ENCODE peak calls at places on chromosomes 16 and 17, in ten cellular contexts. One of them, this sample, is unnamed. For H3K36me3, the result is how much of the 10 kb centered on the place peaks cover.

GRCh38 chr17:59356543-59357218 is 25.2 kb downstream of the YPEL2 start:
- DNase-seq in SK-N-MC: no peak
- DNase-seq in CD4-positive, alpha-beta memory T cell: no peak
- DNase-seq in uterus: no peak
- DNase-seq in adrenal gland: no peak
- DNase-seq in Panc1: no peak
- DNase-seq in IMR-90: peak
- DNase-seq in esophagus squamous epithelium: no peak
- DNase-seq in sigmoid colon: no peak
- DNase-seq in Peyer's patch: no peak
- DNase-seq in this sample: no peak

GRCh38 chr16:89141884-89142267 is 29.7 kb upstream of the CDH15 start:
- DNase-seq in IMR-90: no peak
- DNase-seq in adrenal gland: no peak
- DNase-seq in uterus: no peak
- DNase-seq in Peyer's patch: no peak
- DNase-seq in CD4-positive, alpha-beta memory T cell: no peak
- DNase-seq in Panc1: no peak
- DNase-seq in esophagus squamous epithelium: no peak
- DNase-seq in SK-N-MC: no peak
- DNase-seq in sigmoid colon: no peak
- DNase-seq in this sample: no peak

GRCh38 chr16:75555213-75555706 is 792 bp downstream of the TMEM231 start:
- DNase-seq in SK-N-MC: no peak
- DNase-seq in sigmoid colon: peak
- DNase-seq in CD4-positive, alpha-beta memory T cell: no peak
- DNase-seq in esophagus squamous epithelium: no peak
- DNase-seq in Panc1: peak
- DNase-seq in adrenal gland: peak
- DNase-seq in IMR-90: peak
- DNase-seq in uterus: peak
- DNase-seq in Peyer's patch: peak
- DNase-seq in this sample: peak

GRCh38 chr17:27384261-27384701 is 72.0 kb upstream of the KSR1 start:
- DNase-seq in uterus: peak
- DNase-seq in CD4-positive, alpha-beta memory T cell: no peak
- DNase-seq in Peyer's patch: no peak
- DNase-seq in IMR-90: peak
- DNase-seq in sigmoid colon: peak
- DNase-seq in esophagus squamous epithelium: no peak
- DNase-seq in SK-N-MC: no peak
- DNase-seq in Panc1: peak
- DNase-seq in adrenal gland: peak
- DNase-seq in this sample: peak

GRCh38 chr17:17141860-17142552 is 64.1 kb downstream of the PLD6 start:
- DNase-seq in IMR-90: peak
- DNase-seq in sigmoid colon: peak
- DNase-seq in SK-N-MC: no peak
- DNase-seq in uterus: peak
- DNase-seq in esophagus squamous epithelium: no peak
- DNase-seq in Peyer's patch: no peak
- DNase-seq in CD4-positive, alpha-beta memory T cell: peak
- DNase-seq in Panc1: no peak
- DNase-seq in adrenal gland: peak
- DNase-seq in this sample: no peak

GRCh38 chr16:8961811-8962390 is 1.8 kb downstream of the USP7 start:
- DNase-seq in Peyer's patch: no peak
- DNase-seq in CD4-positive, alpha-beta memory T cell: no peak
- DNase-seq in Panc1: no peak
- DNase-seq in IMR-90: no peak
- DNase-seq in sigmoid colon: no peak
- DNase-seq in uterus: no peak
- DNase-seq in SK-N-MC: no peak
- DNase-seq in esophagus squamous epithelium: no peak
- DNase-seq in adrenal gland: no peak
- DNase-seq in this sample: no peak

GRCh38 chr16:84234656-84235285 is 5.0 kb downstream of the KCNG4 start:
- DNase-seq in sigmoid colon: no peak
- DNase-seq in CD4-positive, alpha-beta memory T cell: no peak
- DNase-seq in Peyer's patch: no peak
- DNase-seq in SK-N-MC: no peak
- DNase-seq in Panc1: no peak
- DNase-seq in uterus: peak
- DNase-seq in esophagus squamous epithelium: no peak
- DNase-seq in IMR-90: no peak
- DNase-seq in adrenal gland: peak
- DNase-seq in this sample: no peak

GRCh38 chr17:35449371-35449931 is 885 bp upstream of the SLFN13 start:
- DNase-seq in IMR-90: no peak
- DNase-seq in Panc1: no peak
- DNase-seq in SK-N-MC: no peak
- DNase-seq in uterus: peak
- DNase-seq in sigmoid colon: peak
- DNase-seq in esophagus squamous epithelium: no peak
- DNase-seq in CD4-positive, alpha-beta memory T cell: no peak
- DNase-seq in Peyer's patch: peak
- DNase-seq in adrenal gland: peak
- DNase-seq in this sample: no peak

GRCh38 chr17:67441052-67441738 is 64.1 kb downstream of the PITPNC1 start:
- DNase-seq in esophagus squamous epithelium: no peak
- DNase-seq in adrenal gland: peak
- DNase-seq in SK-N-MC: no peak
- DNase-seq in uterus: no peak
- DNase-seq in Panc1: no peak
- DNase-seq in CD4-positive, alpha-beta memory T cell: peak
- DNase-seq in IMR-90: peak
- DNase-seq in Peyer's patch: peak
- DNase-seq in sigmoid colon: no peak
- DNase-seq in this sample: no peak

GRCh38 chr16:87602005-87602790 is at the start of gene JPH3:
- DNase-seq in sigmoid colon: no peak
- DNase-seq in Peyer's patch: no peak
- DNase-seq in CD4-positive, alpha-beta memory T cell: no peak
- DNase-seq in IMR-90: no peak
- DNase-seq in adrenal gland: no peak
- DNase-seq in esophagus squamous epithelium: no peak
- DNase-seq in uterus: no peak
- DNase-seq in SK-N-MC: no peak
- DNase-seq in Panc1: no peak
- DNase-seq in this sample: no peak

GRCh38 chr16:88368994-88369393 is 13.8 kb upstream of the ZNF469 start:
- DNase-seq in uterus: no peak
- DNase-seq in SK-N-MC: no peak
- DNase-seq in adrenal gland: no peak
- DNase-seq in Peyer's patch: no peak
- DNase-seq in CD4-positive, alpha-beta memory T cell: no peak
- DNase-seq in esophagus squamous epithelium: no peak
- DNase-seq in Panc1: no peak
- DNase-seq in IMR-90: no peak
- DNase-seq in sigmoid colon: no peak
- DNase-seq in this sample: no peak

GRCh38 chr16:89489731-89490385 is 503 bp downstream of the ANKRD11 start:
- DNase-seq in adrenal gland: no peak
- DNase-seq in Peyer's patch: no peak
- DNase-seq in sigmoid colon: no peak
- DNase-seq in esophagus squamous epithelium: no peak
- DNase-seq in uterus: peak
- DNase-seq in CD4-positive, alpha-beta memory T cell: peak
- DNase-seq in SK-N-MC: no peak
- DNase-seq in IMR-90: no peak
- DNase-seq in Panc1: no peak
- DNase-seq in this sample: no peak

GRCh38 chr16:29809850-29810698 is 1.9 kb upstream of the PRRT2 start:
- DNase-seq in SK-N-MC: no peak
- DNase-seq in uterus: peak
- DNase-seq in IMR-90: no peak
- DNase-seq in esophagus squamous epithelium: no peak
- DNase-seq in Peyer's patch: no peak
- DNase-seq in sigmoid colon: no peak
- DNase-seq in Panc1: no peak
- DNase-seq in adrenal gland: peak
- DNase-seq in CD4-positive, alpha-beta memory T cell: peak
- DNase-seq in this sample: no peak

GRCh38 chr16:82881517-82881916 is 254.7 kb downstream of the CDH13 start:
- DNase-seq in SK-N-MC: no peak
- DNase-seq in Peyer's patch: no peak
- DNase-seq in Panc1: no peak
- DNase-seq in IMR-90: no peak
- DNase-seq in adrenal gland: no peak
- DNase-seq in uterus: no peak
- DNase-seq in CD4-positive, alpha-beta memory T cell: no peak
- DNase-seq in sigmoid colon: no peak
- DNase-seq in esophagus squamous epithelium: no peak
- DNase-seq in this sample: no peak

GRCh38 chr17:43907425-43907981 is at the start of gene MPP2:
- DNase-seq in IMR-90: peak
- DNase-seq in sigmoid colon: peak
- DNase-seq in adrenal gland: peak
- DNase-seq in esophagus squamous epithelium: no peak
- DNase-seq in Peyer's patch: peak
- DNase-seq in CD4-positive, alpha-beta memory T cell: peak
- DNase-seq in uterus: peak
- DNase-seq in SK-N-MC: no peak
- DNase-seq in Panc1: no peak
- DNase-seq in this sample: no peak
- H3K4me3 ChIP-seq in IMR-90: peak
- H3K4me3 ChIP-seq in sigmoid colon: peak
- H3K4me3 ChIP-seq in adrenal gland: peak
- H3K4me3 ChIP-seq in esophagus squamous epithelium: peak
- H3K4me3 ChIP-seq in Peyer's patch: peak
- H3K4me3 ChIP-seq in CD4-positive, alpha-beta memory T cell: peak
- H3K4me3 ChIP-seq in uterus: peak
- H3K4me3 ChIP-seq in SK-N-MC: peak
- H3K4me3 ChIP-seq in Panc1: peak
- H3K4me3 ChIP-seq in this sample: peak

GRCh38 chr16:23575834-23576233 is 18.3 kb downstream of the UBFD1 start:
- DNase-seq in Peyer's patch: no peak
- DNase-seq in adrenal gland: no peak
- DNase-seq in SK-N-MC: no peak
- DNase-seq in Panc1: no peak
- DNase-seq in IMR-90: peak
- DNase-seq in uterus: no peak
- DNase-seq in esophagus squamous epithelium: no peak
- DNase-seq in sigmoid colon: no peak
- DNase-seq in CD4-positive, alpha-beta memory T cell: no peak
- DNase-seq in this sample: no peak
- H3K36me3 ChIP-seq in Peyer's patch: half or more
- H3K36me3 ChIP-seq in adrenal gland: under half
- H3K36me3 ChIP-seq in SK-N-MC: half or more
- H3K36me3 ChIP-seq in Panc1: under half
- H3K36me3 ChIP-seq in IMR-90: half or more
- H3K36me3 ChIP-seq in uterus: under half
- H3K36me3 ChIP-seq in esophagus squamous epithelium: under half
- H3K36me3 ChIP-seq in sigmoid colon: half or more
- H3K36me3 ChIP-seq in CD4-positive, alpha-beta memory T cell: half or more
- H3K36me3 ChIP-seq in this sample: under half

DNA sequence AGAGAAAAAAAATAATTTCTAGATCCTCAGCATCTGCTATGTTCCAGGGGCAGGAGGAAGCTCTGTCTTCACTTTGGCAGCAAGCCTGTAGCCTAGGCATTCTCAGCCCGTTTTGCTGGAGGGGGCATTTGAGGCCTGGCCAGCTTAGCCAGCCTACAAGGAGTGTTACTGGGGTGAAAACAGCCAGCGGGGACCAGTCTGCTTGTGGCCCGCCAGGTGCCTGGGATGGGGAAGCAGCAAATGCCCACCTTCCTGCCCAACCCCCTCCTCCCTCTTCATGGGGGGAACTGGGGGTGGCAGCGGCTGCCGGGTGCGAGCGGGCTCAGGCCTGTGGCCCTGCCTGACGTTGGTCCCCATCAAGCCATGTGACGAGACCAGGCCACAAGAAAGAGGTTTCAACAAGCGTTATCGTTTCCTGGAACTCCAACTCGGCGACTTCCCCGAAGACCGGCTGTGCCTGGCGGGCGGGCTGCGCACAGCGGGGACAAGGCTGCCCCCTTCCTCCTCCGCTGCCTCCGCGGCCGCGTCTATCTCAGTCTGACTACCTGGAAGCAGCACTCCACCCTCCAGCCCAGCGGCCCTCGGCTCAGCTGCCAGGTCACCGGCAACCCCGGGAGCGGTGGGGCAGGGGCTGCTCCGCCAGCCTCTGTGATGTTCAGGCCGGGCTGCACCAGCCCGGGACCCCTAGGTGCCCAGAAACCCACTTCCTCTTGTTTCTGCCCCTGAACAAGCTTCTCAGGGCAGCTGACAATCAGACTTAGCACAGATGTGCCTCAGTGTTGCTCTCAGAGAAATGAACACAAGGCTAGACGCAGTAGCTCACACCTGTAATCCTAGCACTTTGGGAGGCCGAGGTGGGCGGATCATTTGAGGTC is 22.9 kb downstream of the SOCS1 start:
- DNase-seq in CD4-positive, alpha-beta memory T cell: peak
- DNase-seq in Peyer's patch: peak
- DNase-seq in esophagus squamous epithelium: no peak
- DNase-seq in Panc1: no peak
- DNase-seq in sigmoid colon: no peak
- DNase-seq in SK-N-MC: no peak
- DNase-seq in adrenal gland: peak
- DNase-seq in uterus: no peak
- DNase-seq in IMR-90: no peak
- DNase-seq in this sample: no peak
- H3K4me3 ChIP-seq in CD4-positive, alpha-beta memory T cell: peak
- H3K4me3 ChIP-seq in Peyer's patch: peak
- H3K4me3 ChIP-seq in esophagus squamous epithelium: peak
- H3K4me3 ChIP-seq in Panc1: no peak
- H3K4me3 ChIP-seq in sigmoid colon: no peak
- H3K4me3 ChIP-seq in SK-N-MC: no peak
- H3K4me3 ChIP-seq in adrenal gland: no peak
- H3K4me3 ChIP-seq in uterus: no peak
- H3K4me3 ChIP-seq in IMR-90: no peak
- H3K4me3 ChIP-seq in this sample: no peak

GRCh38 chr16:56457927-56458470 is 6.6 kb downstream of the OGFOD1 start:
- DNase-seq in esophagus squamous epithelium: no peak
- DNase-seq in Peyer's patch: no peak
- DNase-seq in SK-N-MC: no peak
- DNase-seq in uterus: no peak
- DNase-seq in adrenal gland: no peak
- DNase-seq in IMR-90: no peak
- DNase-seq in sigmoid colon: no peak
- DNase-seq in CD4-positive, alpha-beta memory T cell: no peak
- DNase-seq in Panc1: no peak
- DNase-seq in this sample: no peak

GRCh38 chr16:56460101-56460500 is 8.7 kb downstream of the OGFOD1 start:
- DNase-seq in CD4-positive, alpha-beta memory T cell: no peak
- DNase-seq in uterus: no peak
- DNase-seq in sigmoid colon: no peak
- DNase-seq in Peyer's patch: no peak
- DNase-seq in Panc1: no peak
- DNase-seq in adrenal gland: no peak
- DNase-seq in SK-N-MC: no peak
- DNase-seq in esophagus squamous epithelium: no peak
- DNase-seq in IMR-90: no peak
- DNase-seq in this sample: no peak

GRCh38 chr16:56463153-56463552 is 11.8 kb downstream of the OGFOD1 start:
- DNase-seq in uterus: no peak
- DNase-seq in SK-N-MC: no peak
- DNase-seq in sigmoid colon: no peak
- DNase-seq in Panc1: no peak
- DNase-seq in Peyer's patch: no peak
- DNase-seq in CD4-positive, alpha-beta memory T cell: no peak
- DNase-seq in esophagus squamous epithelium: no peak
- DNase-seq in IMR-90: no peak
- DNase-seq in adrenal gland: no peak
- DNase-seq in this sample: no peak

GRCh38 chr16:56462064-56462796 is 10.9 kb downstream of the OGFOD1 start:
- DNase-seq in IMR-90: no peak
- DNase-seq in Peyer's patch: no peak
- DNase-seq in SK-N-MC: no peak
- DNase-seq in CD4-positive, alpha-beta memory T cell: no peak
- DNase-seq in adrenal gland: no peak
- DNase-seq in uterus: no peak
- DNase-seq in sigmoid colon: no peak
- DNase-seq in Panc1: no peak
- DNase-seq in esophagus squamous epithelium: no peak
- DNase-seq in this sample: no peak
- H3K36me3 ChIP-seq in IMR-90: under half
- H3K36me3 ChIP-seq in Peyer's patch: half or more
- H3K36me3 ChIP-seq in SK-N-MC: under half
- H3K36me3 ChIP-seq in CD4-positive, alpha-beta memory T cell: half or more
- H3K36me3 ChIP-seq in adrenal gland: under half
- H3K36me3 ChIP-seq in uterus: under half
- H3K36me3 ChIP-seq in sigmoid colon: half or more
- H3K36me3 ChIP-seq in Panc1: under half
- H3K36me3 ChIP-seq in esophagus squamous epithelium: under half
- H3K36me3 ChIP-seq in this sample: under half